ENCODE peak calls at places on chromosome 12, in five cellular contexts. U, Q, E, Z and K are unnamed samples.

GRCh38 chr12:56014205-56014604 is 6.6 kb upstream of the IKZF4 start:
- DNase-seq in U (no peak), Q (no peak), E (no peak), Z (no peak), K (no peak)

GRCh38 chr12:114697741-114698565 is 14.0 kb upstream of the TBX3 start:
- DNase-seq in U (peak), Q (no peak), E (no peak), Z (no peak), K (peak)

GRCh38 chr12:123934829-123935228 is 37.8 kb downstream of the CCDC92 start:
- DNase-seq in U (peak), Q (no peak), E (no peak), Z (no peak), K (no peak)

GRCh38 chr12:132490481-132491348 is 764 bp downstream of the FBRSL1 start:
- DNase-seq in U (no peak), Q (peak), E (peak), Z (no peak), K (no peak)

GRCh38 chr12:25436206-25436912 is 116.7 kb downstream of the LMNTD1 start:
- DNase-seq in U (peak), Q (peak), E (peak), Z (peak), K (no peak)

GRCh38 chr12:33795536-33795935 is 226.8 kb upstream of the ALG10 start:
- DNase-seq in U (no peak), Q (no peak), E (no peak), Z (no peak), K (no peak)

GRCh38 chr12:46717159-46717558 is 108.6 kb downstream of the SLC38A4 start:
- DNase-seq in U (no peak), Q (no peak), E (no peak), Z (no peak), K (no peak)

GRCh38 chr12:106915635-106916026 is 40.1 kb upstream of the TMEM263 start:
- DNase-seq in U (no peak), Q (peak), E (no peak), Z (no peak), K (no peak)

GRCh38 chr12:55738113-55739024 is 4.6 kb upstream of the GDF11 start:
- DNase-seq in U (peak), Q (peak), E (peak), Z (peak), K (peak)

GRCh38 chr12:58314610-58315009 is 373.2 kb downstream of the ATP23 start:
- DNase-seq in U (peak), Q (no peak), E (no peak), Z (no peak), K (no peak)

GRCh38 chr12:6377667-6377994 is 2.3 kb upstream of the SCNN1A start:
- DNase-seq in U (no peak), Q (no peak), E (no peak), Z (no peak), K (no peak)

GRCh38 chr12:99920561-99920960 is 64.2 kb downstream of the ANKS1B start:
- DNase-seq in U (no peak), Q (no peak), E (no peak), Z (no peak), K (no peak)

GRCh38 chr12:124847675-124848074 is 16.0 kb downstream of the SCARB1 start:
- DNase-seq in U (no peak), Q (no peak), E (no peak), Z (no peak), K (no peak)

GRCh38 chr12:29796823-29797263 is 13.1 kb upstream of the TMTC1 start:
- DNase-seq in U (peak), Q (no peak), E (no peak), Z (no peak), K (no peak)

GRCh38 chr12:51392556-51393237 is 1.5 kb upstream of the GALNT6 start:
- DNase-seq in U (peak), Q (no peak), E (peak), Z (peak), K (no peak)

GRCh38 chr12:110818511-110818910 is 28.3 kb upstream of the CCDC63 start:
- DNase-seq in U (no peak), Q (no peak), E (no peak), Z (no peak), K (no peak)

GRCh38 chr12:64587447-64587846 is 22.8 kb upstream of the RASSF3 start:
- DNase-seq in U (no peak), Q (no peak), E (no peak), Z (no peak), K (no peak)

GRCh38 chr12:56931474-56931978 is 2.7 kb downstream of the SDR9C7 start:
- DNase-seq in U (peak), Q (peak), E (no peak), Z (peak), K (no peak)

GRCh38 chr12:99670635-99671034 is 23.1 kb downstream of the GARIN6 start:
- DNase-seq in U (no peak), Q (no peak), E (no peak), Z (no peak), K (no peak)

GRCh38 chr12:82740129-82741000 is 53.7 kb downstream of the TMTC2 start:
- DNase-seq in U (peak), Q (no peak), E (no peak), Z (no peak), K (no peak)

GRCh38 chr12:46825526-46826414 is at the start of gene SLC38A4:
- DNase-seq in U (peak), Q (peak), E (peak), Z (no peak), K (peak)

GRCh38 chr12:103768467-103769123 is 72.4 kb downstream of the NT5DC3 start:
- DNase-seq in U (no peak), Q (no peak), E (no peak), Z (no peak), K (no peak)
- TF ChIP-seq CTCF in U (no peak), Q (no peak), E (no peak), Z (no peak), K (no peak)

GRCh38 chr12:113222730-113223531 is 1.7 kb downstream of the TPCN1 start:
- DNase-seq in U (peak), Q (no peak), E (no peak), Z (peak), K (no peak)
- TF ChIP-seq CTCF in U (no peak), Q (no peak), E (no peak), Z (no peak), K (no peak)

GRCh38 chr12:95351745-95352144 is 122.2 kb upstream of the METAP2 start:
- DNase-seq in U (no peak), Q (no peak), E (no peak), Z (no peak), K (no peak)
- TF ChIP-seq CTCF in U (no peak), Q (no peak), E (no peak), Z (no peak), K (no peak)

DNA sequence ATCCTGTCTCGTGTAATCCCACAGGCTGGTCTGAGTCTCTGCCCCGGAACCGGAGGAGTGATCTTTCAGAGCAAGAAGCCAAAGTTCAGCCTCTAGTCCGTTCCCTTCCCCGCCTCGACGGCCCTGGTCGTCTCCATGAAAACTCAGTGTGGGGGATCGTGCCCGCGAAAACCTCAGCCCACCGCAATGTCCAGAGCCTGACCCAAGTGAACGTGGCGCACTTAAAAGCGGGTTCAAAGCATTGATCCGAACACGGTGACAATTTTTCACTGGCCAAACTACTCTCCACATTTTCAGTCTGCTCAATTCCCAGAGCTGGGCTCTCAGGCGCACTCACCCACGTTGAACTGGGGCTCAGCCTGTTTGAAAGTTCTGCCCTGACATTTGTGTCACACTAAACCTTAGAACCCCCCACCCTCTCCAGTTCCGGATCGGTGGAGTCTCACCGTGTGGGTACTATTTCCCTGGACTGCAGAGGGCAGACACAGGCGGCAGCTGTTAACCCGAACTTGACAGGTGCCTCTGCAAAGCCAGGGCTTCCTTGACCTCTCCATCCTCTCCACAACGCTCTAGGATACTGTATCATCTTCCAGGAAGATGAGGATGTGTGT is 883 bp upstream of the PRICKLE1 start:
- DNase-seq in U (peak), Q (peak), E (peak), Z (peak), K (peak)
- TF ChIP-seq CTCF in U (peak), Q (no peak), E (no peak), Z (no peak), K (no peak)